ENCODE peak calls at places on chromosomes 4 and X, in six cellular contexts. P, E, K, G, O and Q are unnamed samples.
A peak's percentile ranks its signal among the peaks of the same experiment; 100 is the strongest.

GRCh38 chrX:40175416-40176255 is 77.9 kb upstream of the BCOR start:
- DNase-seq in P (peak; percentile 91), E (peak; percentile 47), K (no peak), G (peak; percentile 68), O (no peak), Q (peak; percentile 83)

GRCh38 chrX:2690856-2691542 is at the start of gene CD99:
- DNase-seq in P (peak; percentile 83), E (peak; percentile 80), K (peak; percentile 46), G (peak; percentile 90), O (no peak), Q (peak; percentile 52)

GRCh38 chr4:82125863-82126297 is 247.9 kb downstream of the HNRNPD start:
- DNase-seq in P (peak; percentile 14), E (no peak), K (no peak), G (no peak), O (no peak), Q (no peak)

GRCh38 chrX:139692506-139692849 is 15.5 kb downstream of the MCF2 start:
- DNase-seq in P (no peak), E (no peak), K (no peak), G (no peak), O (no peak), Q (no peak)

GRCh38 chr4:337932-338758 is 531 bp downstream of the ZNF141 start:
- DNase-seq in P (no peak), E (no peak), K (no peak), G (no peak), O (no peak), Q (no peak)

GRCh38 chr4:244471-244870 is 60.8 kb downstream of the ZNF732 start:
- DNase-seq in P (peak; percentile 58), E (peak; percentile 21), K (peak; percentile 11), G (no peak), O (peak; percentile 39), Q (peak; percentile 26)

GRCh38 chrX:134246282-134246681 is 9.3 kb downstream of the CCDC160 start:
- DNase-seq in P (peak; percentile 26), E (no peak), K (no peak), G (no peak), O (no peak), Q (no peak)

GRCh38 chr4:118867311-118868067 is 21.2 kb upstream of the SYNPO2 start:
- DNase-seq in P (no peak), E (no peak), K (no peak), G (no peak), O (no peak), Q (no peak)

GRCh38 chrX:144566592-144566991 is 680.7 kb upstream of the SPANXN1 start:
- DNase-seq in P (no peak), E (no peak), K (no peak), G (no peak), O (no peak), Q (no peak)

GRCh38 chr4:181958435-181958834 is 284.8 kb upstream of the TENM3 start:
- DNase-seq in P (no peak), E (no peak), K (no peak), G (no peak), O (no peak), Q (no peak)

GRCh38 chrX:154002215-154002719 is 17.4 kb downstream of the IRAK1 start:
- DNase-seq in P (peak; percentile 89), E (no peak), K (no peak), G (no peak), O (no peak), Q (peak; percentile 70)

GRCh38 chrX:19539665-19540064 is 24.4 kb upstream of the MAP3K15 start:
- DNase-seq in P (no peak), E (no peak), K (no peak), G (no peak), O (no peak), Q (no peak)

GRCh38 chr4:110170861-110171260 is 27.6 kb downstream of the ELOVL6 start:
- DNase-seq in P (no peak), E (no peak), K (no peak), G (no peak), O (no peak), Q (no peak)

GRCh38 chr4:15955670-15956069 is 7.3 kb downstream of the FGFBP2 start:
- DNase-seq in P (no peak), E (no peak), K (no peak), G (no peak), O (no peak), Q (no peak)

GRCh38 chrX:64330284-64330683 is 65.0 kb downstream of the MTMR8 start:
- DNase-seq in P (no peak), E (no peak), K (no peak), G (no peak), O (no peak), Q (no peak)

GRCh38 chr4:174037049-174037448 is 246.4 kb downstream of the FBXO8 start:
- DNase-seq in P (no peak), E (no peak), K (no peak), G (no peak), O (no peak), Q (no peak)

GRCh38 chrX:132769609-132770008 is 188.8 kb downstream of the HS6ST2 start:
- DNase-seq in P (no peak), E (no peak), K (no peak), G (no peak), O (no peak), Q (no peak)

GRCh38 chr4:122797405-122798094 is 29.1 kb upstream of the FGF2 start:
- DNase-seq in P (no peak), E (no peak), K (no peak), G (no peak), O (no peak), Q (no peak)

GRCh38 chr4:122798917-122799316 is 27.7 kb upstream of the FGF2 start:
- DNase-seq in P (no peak), E (no peak), K (no peak), G (no peak), O (no peak), Q (no peak)

GRCh38 chr4:122796801-122797404 is 29.7 kb upstream of the FGF2 start:
- DNase-seq in P (peak; percentile 62), E (no peak), K (no peak), G (no peak), O (peak; percentile 70), Q (no peak)

GRCh38 chr4:122793811-122794210 is 32.8 kb upstream of the FGF2 start:
- DNase-seq in P (no peak), E (no peak), K (no peak), G (no peak), O (no peak), Q (no peak)

GRCh38 chr4:122798101-122798500 is 28.5 kb upstream of the FGF2 start:
- DNase-seq in P (peak; percentile 88), E (peak; percentile 13), K (no peak), G (peak; percentile 23), O (no peak), Q (no peak)
- TF ChIP-seq GABPA in P (no peak), E (no peak), K (no peak), G (no peak), O (no peak), Q (no peak)

DNA sequence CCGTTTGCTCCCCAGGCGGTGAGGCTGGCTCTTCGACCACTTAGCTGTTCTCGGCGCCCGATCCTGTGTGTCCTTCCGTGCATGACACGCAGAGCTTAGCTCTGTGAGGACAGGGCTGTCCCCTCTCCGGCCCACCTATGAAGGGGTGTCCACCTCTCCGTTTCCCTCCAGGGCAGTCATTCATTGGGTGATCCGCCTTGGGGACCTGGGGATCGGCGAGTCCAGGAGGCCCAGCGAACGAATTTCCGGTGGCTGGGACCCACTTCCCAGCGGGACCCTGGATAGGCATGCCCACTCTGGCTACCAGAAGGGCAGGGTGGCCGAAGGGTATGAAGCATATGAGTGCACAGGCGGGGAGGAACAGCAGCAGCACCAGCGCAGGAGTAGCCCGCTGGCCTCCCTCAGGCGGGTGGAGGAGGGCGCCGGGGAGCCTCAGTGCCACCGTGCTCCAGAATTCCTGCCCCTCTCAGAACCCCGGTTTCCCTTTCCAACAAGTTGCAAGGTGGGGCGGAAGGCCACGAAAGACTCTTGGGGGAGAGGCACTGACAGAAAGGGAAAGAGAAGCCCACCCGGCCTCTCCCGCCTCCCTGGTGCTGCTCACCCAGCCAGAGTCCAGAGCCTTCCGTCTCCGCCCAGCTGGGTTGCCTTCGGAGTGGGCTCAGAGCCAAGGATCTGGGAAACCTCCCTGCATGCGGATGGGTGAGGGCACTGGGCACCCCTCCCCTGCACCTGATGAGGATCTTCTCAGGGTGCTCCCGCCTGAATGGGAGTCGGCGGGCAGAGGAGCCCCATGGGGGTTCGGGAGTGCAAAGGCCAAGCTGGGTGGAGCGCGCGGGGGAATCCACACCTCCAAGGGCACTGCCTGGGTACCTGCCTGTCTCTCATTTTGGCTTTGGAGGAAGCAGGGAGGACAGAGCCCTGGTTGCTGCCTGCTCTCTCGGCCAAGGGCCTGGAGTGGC is 8.6 kb downstream of the HMX1 start:
- DNase-seq in P (no peak), E (no peak), K (no peak), G (no peak), O (no peak), Q (no peak)
- TF ChIP-seq GABPA in P (no peak), E (no peak), K (no peak), G (no peak), O (no peak), Q (no peak)

GRCh38 chr4:114384629-114385028 is 214.0 kb upstream of the UGT8 start:
- DNase-seq in P (peak; percentile 25), E (peak; percentile 18), K (no peak), G (peak; percentile 29), O (no peak), Q (no peak)

GRCh38 chr4:114383055-114383454 is 215.6 kb upstream of the UGT8 start:
- DNase-seq in P (no peak), E (no peak), K (no peak), G (no peak), O (no peak), Q (no peak)

GRCh38 chr4:114385195-114385985 is 213.2 kb upstream of the UGT8 start:
- DNase-seq in P (no peak), E (no peak), K (no peak), G (no peak), O (no peak), Q (no peak)

GRCh38 chr4:114386637-114387233 is 211.9 kb upstream of the UGT8 start:
- DNase-seq in P (peak; percentile 18), E (peak; percentile 5), K (peak; percentile 5), G (peak; percentile 24), O (no peak), Q (no peak)

DNA sequence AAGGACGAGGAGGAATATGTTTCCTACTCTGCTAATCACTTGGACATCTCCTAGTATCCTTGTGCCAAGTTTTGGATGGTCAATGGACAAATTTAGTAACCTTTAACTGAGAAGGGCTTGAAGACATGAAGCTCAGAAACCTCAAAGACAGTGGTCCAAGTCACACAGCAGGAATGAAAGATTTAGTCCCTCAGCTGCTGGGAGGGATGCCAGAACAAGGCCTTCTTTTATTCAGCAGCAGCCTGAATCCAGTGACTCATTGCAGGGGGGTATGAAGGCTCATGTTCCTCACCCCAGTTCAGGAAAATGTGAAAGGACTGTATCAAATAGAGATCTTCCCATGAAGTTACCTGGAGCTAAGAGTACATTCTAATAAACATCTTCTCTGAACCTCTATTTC is 214.9 kb upstream of the UGT8 start:
- DNase-seq in P (no peak), E (no peak), K (no peak), G (no peak), O (no peak), Q (no peak)
- TF ChIP-seq GABPA in P (no peak), E (no peak), K (no peak), G (no peak), O (no peak), Q (no peak)

DNA sequence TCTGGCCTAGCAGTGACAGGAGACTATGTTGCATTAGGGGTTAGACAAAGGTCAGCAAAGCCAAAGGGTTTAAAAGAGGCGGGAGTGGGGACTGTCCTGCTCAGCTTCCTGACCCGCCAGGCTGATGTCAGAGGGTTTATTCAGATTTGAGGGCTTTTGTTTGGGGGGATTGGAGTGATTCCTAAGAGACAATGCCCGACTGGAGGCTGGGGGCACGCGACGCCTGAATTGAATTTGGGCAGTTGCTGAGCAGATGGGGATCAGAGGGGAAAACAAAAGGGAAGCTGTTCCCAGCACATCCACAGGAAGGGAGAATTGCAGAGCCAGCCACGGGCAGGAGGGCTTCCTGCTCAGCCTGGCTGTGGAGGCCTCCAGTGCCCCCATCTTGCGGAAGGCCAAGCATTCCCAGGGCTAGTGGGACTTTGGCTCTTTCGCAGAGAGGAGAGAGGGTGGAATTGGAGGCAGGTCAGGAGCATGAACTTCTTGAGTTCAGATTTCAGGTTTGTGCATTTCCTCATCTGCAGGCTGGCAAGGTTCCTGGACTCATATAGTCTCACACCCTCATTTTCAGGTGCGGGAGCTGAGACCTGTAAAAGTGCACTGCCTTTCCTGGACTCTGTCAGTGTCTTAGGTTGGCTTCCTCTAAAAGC is 162.8 kb downstream of the NHS start:
- DNase-seq in P (no peak), E (no peak), K (no peak), G (no peak), O (no peak), Q (no peak)
- TF ChIP-seq GABPA in P (no peak), E (no peak), K (no peak), G (no peak), O (no peak), Q (no peak)